ENCODE peak calls at places on chromosomes 13 and 19, in five cellular contexts. One of them, this sample, is unnamed.

GRCh38 chr19:29831041-29831548 is 19.3 kb downstream of the CCNE1 start:
- DNase-seq in A549: peak
- DNase-seq in adrenal gland: no peak
- DNase-seq in mesendoderm: no peak
- DNase-seq in CD8-positive, alpha-beta memory T cell: peak
- DNase-seq in this sample: peak

GRCh38 chr19:14363203-14364097 is 17.8 kb upstream of the ADGRE5 start:
- DNase-seq in A549: peak
- DNase-seq in adrenal gland: peak
- DNase-seq in mesendoderm: peak
- DNase-seq in CD8-positive, alpha-beta memory T cell: peak
- DNase-seq in this sample: no peak

GRCh38 chr13:111629933-111630332 is 309.5 kb downstream of the TEX29 start:
- DNase-seq in A549: no peak
- DNase-seq in adrenal gland: no peak
- DNase-seq in mesendoderm: no peak
- DNase-seq in CD8-positive, alpha-beta memory T cell: no peak
- DNase-seq in this sample: no peak

GRCh38 chr19:3404324-3405260 is 38.2 kb downstream of the NFIC start:
- DNase-seq in A549: no peak
- DNase-seq in adrenal gland: peak
- DNase-seq in mesendoderm: no peak
- DNase-seq in CD8-positive, alpha-beta memory T cell: no peak
- DNase-seq in this sample: no peak

GRCh38 chr19:51450730-51451307 is 7.4 kb downstream of the SIGLEC8 start:
- DNase-seq in A549: no peak
- DNase-seq in adrenal gland: no peak
- DNase-seq in mesendoderm: no peak
- DNase-seq in CD8-positive, alpha-beta memory T cell: no peak
- DNase-seq in this sample: no peak

GRCh38 chr13:27976362-27977177 is 7.5 kb upstream of the CDX2 start:
- DNase-seq in A549: no peak
- DNase-seq in adrenal gland: no peak
- DNase-seq in mesendoderm: no peak
- DNase-seq in CD8-positive, alpha-beta memory T cell: no peak
- DNase-seq in this sample: no peak

GRCh38 chr19:3132971-3133792 is 2.7 kb upstream of the GNA15 start:
- DNase-seq in A549: no peak
- DNase-seq in adrenal gland: peak
- DNase-seq in mesendoderm: no peak
- DNase-seq in CD8-positive, alpha-beta memory T cell: peak
- DNase-seq in this sample: peak

GRCh38 chr13:24063281-24063851 is 97.2 kb upstream of the SPATA13 start:
- DNase-seq in A549: no peak
- DNase-seq in adrenal gland: peak
- DNase-seq in mesendoderm: no peak
- DNase-seq in CD8-positive, alpha-beta memory T cell: no peak
- DNase-seq in this sample: peak

GRCh38 chr13:34114581-34114980 is 296.6 kb downstream of the RFC3 start:
- DNase-seq in A549: no peak
- DNase-seq in adrenal gland: no peak
- DNase-seq in mesendoderm: no peak
- DNase-seq in CD8-positive, alpha-beta memory T cell: no peak
- DNase-seq in this sample: no peak

GRCh38 chr19:54889566-54889965 is 15.5 kb downstream of the FCAR start:
- DNase-seq in A549: no peak
- DNase-seq in adrenal gland: no peak
- DNase-seq in mesendoderm: no peak
- DNase-seq in CD8-positive, alpha-beta memory T cell: no peak
- DNase-seq in this sample: no peak

GRCh38 chr13:39811696-39812095 is 156.2 kb downstream of the COG6 start:
- DNase-seq in A549: no peak
- DNase-seq in adrenal gland: no peak
- DNase-seq in mesendoderm: no peak
- DNase-seq in CD8-positive, alpha-beta memory T cell: no peak
- DNase-seq in this sample: no peak

GRCh38 chr13:83538636-83539035 is 343.6 kb downstream of the SLITRK1 start:
- DNase-seq in A549: no peak
- DNase-seq in adrenal gland: no peak
- DNase-seq in mesendoderm: no peak
- DNase-seq in CD8-positive, alpha-beta memory T cell: no peak
- DNase-seq in this sample: no peak

GRCh38 chr19:35403116-35403760 is 32.4 kb downstream of the GPR42 start:
- DNase-seq in A549: no peak
- DNase-seq in adrenal gland: no peak
- DNase-seq in mesendoderm: peak
- DNase-seq in CD8-positive, alpha-beta memory T cell: no peak
- DNase-seq in this sample: peak

GRCh38 chr19:16778796-16779411 is 50.3 kb upstream of the SIN3B start:
- DNase-seq in A549: peak
- DNase-seq in adrenal gland: peak
- DNase-seq in mesendoderm: peak
- DNase-seq in CD8-positive, alpha-beta memory T cell: peak
- DNase-seq in this sample: peak

GRCh38 chr19:39130337-39131254 is 5.0 kb downstream of the PAK4 start:
- DNase-seq in A549: no peak
- DNase-seq in adrenal gland: no peak
- DNase-seq in mesendoderm: no peak
- DNase-seq in CD8-positive, alpha-beta memory T cell: no peak
- DNase-seq in this sample: no peak

GRCh38 chr13:32031815-32032345 is 306 bp downstream of the FRY start:
- DNase-seq in A549: no peak
- DNase-seq in adrenal gland: no peak
- DNase-seq in mesendoderm: peak
- DNase-seq in CD8-positive, alpha-beta memory T cell: no peak
- DNase-seq in this sample: no peak

GRCh38 chr13:40697711-40698110 is 31.3 kb upstream of the FOXO1 start:
- DNase-seq in A549: no peak
- DNase-seq in adrenal gland: no peak
- DNase-seq in mesendoderm: no peak
- DNase-seq in CD8-positive, alpha-beta memory T cell: no peak
- DNase-seq in this sample: no peak

GRCh38 chr13:105266615-105267014 is 1268.8 kb downstream of the EFNB2 start:
- DNase-seq in A549: no peak
- DNase-seq in adrenal gland: no peak
- DNase-seq in mesendoderm: no peak
- DNase-seq in CD8-positive, alpha-beta memory T cell: no peak
- DNase-seq in this sample: no peak

GRCh38 chr13:97583884-97584497 is 150.0 kb downstream of the RAP2A start:
- DNase-seq in A549: no peak
- DNase-seq in adrenal gland: no peak
- DNase-seq in mesendoderm: no peak
- DNase-seq in CD8-positive, alpha-beta memory T cell: no peak
- DNase-seq in this sample: no peak

GRCh38 chr13:22883961-22884360 is 296.8 kb upstream of the SGCG start:
- DNase-seq in A549: no peak
- DNase-seq in adrenal gland: no peak
- DNase-seq in mesendoderm: no peak
- DNase-seq in CD8-positive, alpha-beta memory T cell: no peak
- DNase-seq in this sample: no peak

GRCh38 chr13:36965767-36966166 is 33.4 kb downstream of the ALG5 start:
- DNase-seq in A549: no peak
- DNase-seq in adrenal gland: no peak
- DNase-seq in mesendoderm: peak
- DNase-seq in CD8-positive, alpha-beta memory T cell: no peak
- DNase-seq in this sample: no peak

GRCh38 chr13:34391071-34391470 is 551.0 kb upstream of the NBEA start:
- DNase-seq in A549: peak
- DNase-seq in adrenal gland: no peak
- DNase-seq in mesendoderm: no peak
- DNase-seq in CD8-positive, alpha-beta memory T cell: no peak
- DNase-seq in this sample: no peak

GRCh38 chr19:16326401-16327130 is 1.9 kb downstream of the KLF2 start:
- DNase-seq in A549: no peak
- DNase-seq in adrenal gland: no peak
- DNase-seq in mesendoderm: peak
- DNase-seq in CD8-positive, alpha-beta memory T cell: peak
- DNase-seq in this sample: no peak

GRCh38 chr19:55494172-55494761 is 6.0 kb downstream of the SSC5D start:
- DNase-seq in A549: no peak
- DNase-seq in adrenal gland: peak
- DNase-seq in mesendoderm: no peak
- DNase-seq in CD8-positive, alpha-beta memory T cell: no peak
- DNase-seq in this sample: no peak

GRCh38 chr19:50344661-50345318 is 15.6 kb upstream of the KCNC3 start:
- DNase-seq in A549: no peak
- DNase-seq in adrenal gland: no peak
- DNase-seq in mesendoderm: no peak
- DNase-seq in CD8-positive, alpha-beta memory T cell: no peak
- DNase-seq in this sample: no peak

GRCh38 chr13:19782049-19782726 is 557 bp downstream of the PSPC1 start:
- DNase-seq in A549: peak
- DNase-seq in adrenal gland: peak
- DNase-seq in mesendoderm: peak
- DNase-seq in CD8-positive, alpha-beta memory T cell: peak
- DNase-seq in this sample: no peak

GRCh38 chr13:45718992-45719391 is 16.9 kb downstream of the CBY2 start:
- DNase-seq in A549: no peak
- DNase-seq in adrenal gland: no peak
- DNase-seq in mesendoderm: peak
- DNase-seq in CD8-positive, alpha-beta memory T cell: no peak
- DNase-seq in this sample: no peak

DNA sequence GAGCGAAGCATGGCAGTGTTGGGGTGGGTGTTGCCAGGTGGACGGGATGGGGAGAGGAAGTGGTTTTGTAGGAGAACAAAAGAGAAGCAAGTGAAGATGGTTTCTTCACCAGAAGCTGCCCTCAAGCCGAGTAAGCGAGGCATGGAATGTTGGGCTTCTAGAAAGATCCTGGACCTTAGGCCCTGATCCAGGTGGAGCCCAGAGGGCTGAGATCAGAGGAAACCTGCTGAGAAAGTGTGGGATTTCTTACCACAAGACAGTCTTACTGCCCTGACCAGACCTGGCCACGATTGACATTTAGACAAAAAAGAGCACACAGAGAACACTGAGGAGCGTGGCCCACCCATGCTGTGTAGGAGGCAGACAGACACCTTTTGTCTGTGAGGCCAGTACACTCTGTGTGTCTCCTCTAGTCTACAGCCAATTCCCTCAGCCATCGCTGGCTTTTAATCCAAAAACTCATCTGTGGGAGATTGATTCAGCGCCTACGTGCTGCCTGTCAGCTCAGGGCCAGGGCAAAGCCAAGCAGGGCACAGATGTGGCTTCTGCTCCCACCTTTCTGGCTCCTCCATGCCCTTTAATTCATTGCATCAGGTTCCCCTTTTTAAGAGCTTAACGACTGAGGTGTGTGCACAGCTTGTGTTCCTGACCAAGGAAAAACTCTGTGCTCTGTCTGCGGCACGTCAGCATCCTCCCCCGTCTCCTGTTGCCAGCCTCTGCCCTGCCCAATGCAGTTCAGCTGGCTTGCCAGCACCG is 123.3 kb downstream of the AKAP11 start:
- DNase-seq in A549: no peak
- DNase-seq in adrenal gland: no peak
- DNase-seq in mesendoderm: no peak
- DNase-seq in CD8-positive, alpha-beta memory T cell: no peak
- DNase-seq in this sample: peak
- H3K4me3 ChIP-seq in A549: no peak
- H3K4me3 ChIP-seq in adrenal gland: no peak
- H3K4me3 ChIP-seq in mesendoderm: no peak
- H3K4me3 ChIP-seq in CD8-positive, alpha-beta memory T cell: peak
- H3K4me3 ChIP-seq in this sample: no peak

GRCh38 chr19:7808108-7808507 is 21.9 kb upstream of the EVI5L start:
- DNase-seq in A549: no peak
- DNase-seq in adrenal gland: no peak
- DNase-seq in mesendoderm: peak
- DNase-seq in CD8-positive, alpha-beta memory T cell: no peak
- DNase-seq in this sample: no peak

GRCh38 chr19:7811989-7812388 is 18.0 kb upstream of the EVI5L start:
- DNase-seq in A549: no peak
- DNase-seq in adrenal gland: no peak
- DNase-seq in mesendoderm: no peak
- DNase-seq in CD8-positive, alpha-beta memory T cell: no peak
- DNase-seq in this sample: no peak

GRCh38 chr19:7801020-7801570 is 28.9 kb upstream of the EVI5L start:
- DNase-seq in A549: no peak
- DNase-seq in adrenal gland: no peak
- DNase-seq in mesendoderm: no peak
- DNase-seq in CD8-positive, alpha-beta memory T cell: no peak
- DNase-seq in this sample: no peak

GRCh38 chr19:7806234-7806633 is 23.8 kb upstream of the EVI5L start:
- DNase-seq in A549: no peak
- DNase-seq in adrenal gland: no peak
- DNase-seq in mesendoderm: no peak
- DNase-seq in CD8-positive, alpha-beta memory T cell: no peak
- DNase-seq in this sample: no peak

GRCh38 chr19:7806876-7807275 is 23.1 kb upstream of the EVI5L start:
- DNase-seq in A549: no peak
- DNase-seq in adrenal gland: no peak
- DNase-seq in mesendoderm: no peak
- DNase-seq in CD8-positive, alpha-beta memory T cell: no peak
- DNase-seq in this sample: no peak
- H3K4me3 ChIP-seq in A549: no peak
- H3K4me3 ChIP-seq in adrenal gland: no peak
- H3K4me3 ChIP-seq in mesendoderm: no peak
- H3K4me3 ChIP-seq in CD8-positive, alpha-beta memory T cell: no peak
- H3K4me3 ChIP-seq in this sample: no peak

DNA sequence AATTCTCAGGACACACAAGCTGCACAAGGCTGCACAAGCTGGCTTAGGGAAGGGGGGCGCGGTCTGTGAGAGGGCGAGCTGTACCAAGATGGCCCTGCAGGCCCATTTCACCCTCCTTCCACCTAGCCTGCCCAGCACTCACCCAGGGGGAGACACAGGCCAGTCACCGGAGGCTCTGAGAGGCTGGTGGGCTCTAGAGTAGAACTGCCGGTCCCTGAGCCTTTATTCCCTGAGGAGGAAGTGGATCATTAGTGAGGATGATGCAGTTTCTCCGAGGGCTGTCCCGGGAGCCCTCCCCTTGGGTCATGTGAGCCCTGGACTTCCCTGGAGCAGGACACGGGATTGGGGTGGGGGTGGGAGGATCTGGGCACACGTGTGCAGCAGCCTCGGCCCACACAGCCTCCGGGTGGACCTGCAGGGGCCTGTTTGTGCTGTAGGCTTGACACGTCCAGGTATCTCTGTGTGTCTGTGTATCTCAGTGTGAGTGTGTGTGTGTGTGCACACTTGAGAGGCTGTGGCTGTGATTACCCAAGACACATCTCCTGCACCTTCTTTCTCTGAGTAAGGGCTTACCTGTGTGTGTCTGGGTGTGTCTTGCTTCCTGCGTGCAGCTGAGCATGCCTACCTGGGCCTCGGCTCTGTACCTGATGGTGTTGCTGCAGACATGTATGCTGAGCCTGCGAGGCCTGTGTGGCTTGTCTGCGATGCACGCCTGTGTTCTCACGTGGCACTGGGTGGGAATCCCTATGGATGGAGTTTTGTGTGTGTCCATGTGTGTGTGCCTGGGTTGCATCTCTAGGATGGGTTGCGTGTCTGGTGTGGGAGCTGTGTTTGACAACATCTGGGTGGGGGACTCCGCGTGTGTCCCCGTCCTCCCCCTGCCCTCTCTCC is at the start of gene ACP5:
- DNase-seq in A549: no peak
- DNase-seq in adrenal gland: no peak
- DNase-seq in mesendoderm: peak
- DNase-seq in CD8-positive, alpha-beta memory T cell: no peak
- DNase-seq in this sample: no peak
- H3K4me3 ChIP-seq in A549: no peak
- H3K4me3 ChIP-seq in adrenal gland: no peak
- H3K4me3 ChIP-seq in mesendoderm: peak
- H3K4me3 ChIP-seq in CD8-positive, alpha-beta memory T cell: peak
- H3K4me3 ChIP-seq in this sample: no peak

GRCh38 chr13:26558074-26558805 is 757 bp downstream of the WASF3 start:
- DNase-seq in A549: no peak
- DNase-seq in adrenal gland: peak
- DNase-seq in mesendoderm: peak
- DNase-seq in CD8-positive, alpha-beta memory T cell: no peak
- DNase-seq in this sample: no peak
- H3K4me3 ChIP-seq in A549: peak
- H3K4me3 ChIP-seq in adrenal gland: no peak
- H3K4me3 ChIP-seq in mesendoderm: peak
- H3K4me3 ChIP-seq in CD8-positive, alpha-beta memory T cell: no peak
- H3K4me3 ChIP-seq in this sample: peak